ENCODE peak calls at places on chromosomes 16 and 17, in nine cellular contexts. One of them, this sample, is unnamed. For H3K4me1, the result is how much of the 10 kb centered on the place peaks cover.

GRCh38 chr17:19003966-19004600 is 481 bp downstream of the FAM83G start:
- DNase-seq in transverse colon: peak
- DNase-seq in HepG2: peak
- DNase-seq in sigmoid colon: no peak
- DNase-seq in endothelial cell of umbilical vein: peak
- DNase-seq in stomach: peak
- DNase-seq in esophagus muscularis mucosa: no peak
- DNase-seq in GM12878: no peak
- DNase-seq in HCT116: no peak
- DNase-seq in this sample: no peak

GRCh38 chr17:61285483-61286320 is 113.9 kb upstream of the TBX2 start:
- DNase-seq in transverse colon: no peak
- DNase-seq in HepG2: no peak
- DNase-seq in sigmoid colon: no peak
- DNase-seq in endothelial cell of umbilical vein: no peak
- DNase-seq in stomach: no peak
- DNase-seq in esophagus muscularis mucosa: no peak
- DNase-seq in GM12878: no peak
- DNase-seq in HCT116: no peak
- DNase-seq in this sample: no peak

GRCh38 chr17:38703742-38704644 is 1.1 kb upstream of the MLLT6 start:
- DNase-seq in transverse colon: peak
- DNase-seq in HepG2: peak
- DNase-seq in sigmoid colon: peak
- DNase-seq in endothelial cell of umbilical vein: peak
- DNase-seq in stomach: peak
- DNase-seq in esophagus muscularis mucosa: peak
- DNase-seq in GM12878: no peak
- DNase-seq in HCT116: peak
- DNase-seq in this sample: no peak

GRCh38 chr17:35432176-35433074 is at the start of gene SLFN12:
- DNase-seq in transverse colon: peak
- DNase-seq in HepG2: no peak
- DNase-seq in sigmoid colon: peak
- DNase-seq in endothelial cell of umbilical vein: peak
- DNase-seq in stomach: peak
- DNase-seq in esophagus muscularis mucosa: no peak
- DNase-seq in GM12878: peak
- DNase-seq in HCT116: no peak
- DNase-seq in this sample: no peak

GRCh38 chr17:64256913-64257807 is 5.9 kb downstream of the TEX2 start:
- DNase-seq in transverse colon: no peak
- DNase-seq in HepG2: no peak
- DNase-seq in sigmoid colon: no peak
- DNase-seq in endothelial cell of umbilical vein: no peak
- DNase-seq in stomach: no peak
- DNase-seq in esophagus muscularis mucosa: no peak
- DNase-seq in GM12878: no peak
- DNase-seq in HCT116: no peak
- DNase-seq in this sample: no peak

GRCh38 chr17:29010586-29010985 is 4.8 kb upstream of the SEZ6 start:
- DNase-seq in transverse colon: no peak
- DNase-seq in HepG2: no peak
- DNase-seq in sigmoid colon: no peak
- DNase-seq in endothelial cell of umbilical vein: no peak
- DNase-seq in stomach: no peak
- DNase-seq in esophagus muscularis mucosa: no peak
- DNase-seq in GM12878: no peak
- DNase-seq in HCT116: no peak
- DNase-seq in this sample: no peak

GRCh38 chr17:62080647-62081046 is 15.6 kb upstream of the MED13 start:
- DNase-seq in transverse colon: no peak
- DNase-seq in HepG2: no peak
- DNase-seq in sigmoid colon: no peak
- DNase-seq in endothelial cell of umbilical vein: no peak
- DNase-seq in stomach: no peak
- DNase-seq in esophagus muscularis mucosa: no peak
- DNase-seq in GM12878: no peak
- DNase-seq in HCT116: no peak
- DNase-seq in this sample: no peak

GRCh38 chr17:40557531-40558299 is 7.6 kb downstream of the CCR7 start:
- DNase-seq in transverse colon: no peak
- DNase-seq in HepG2: no peak
- DNase-seq in sigmoid colon: no peak
- DNase-seq in endothelial cell of umbilical vein: no peak
- DNase-seq in stomach: peak
- DNase-seq in esophagus muscularis mucosa: peak
- DNase-seq in GM12878: no peak
- DNase-seq in HCT116: no peak
- DNase-seq in this sample: no peak

GRCh38 chr17:14268264-14268663 is 31.6 kb upstream of the CDRT15 start:
- DNase-seq in transverse colon: no peak
- DNase-seq in HepG2: peak
- DNase-seq in sigmoid colon: no peak
- DNase-seq in endothelial cell of umbilical vein: no peak
- DNase-seq in stomach: no peak
- DNase-seq in esophagus muscularis mucosa: no peak
- DNase-seq in GM12878: no peak
- DNase-seq in HCT116: no peak
- DNase-seq in this sample: no peak

GRCh38 chr16:1914759-1915387 is 3.3 kb downstream of the HS3ST6 start:
- DNase-seq in transverse colon: no peak
- DNase-seq in HepG2: no peak
- DNase-seq in sigmoid colon: no peak
- DNase-seq in endothelial cell of umbilical vein: no peak
- DNase-seq in stomach: no peak
- DNase-seq in esophagus muscularis mucosa: no peak
- DNase-seq in GM12878: no peak
- DNase-seq in HCT116: no peak
- DNase-seq in this sample: no peak

GRCh38 chr17:10614536-10615155 is 42.5 kb downstream of the MYH3 start:
- DNase-seq in transverse colon: peak
- DNase-seq in HepG2: peak
- DNase-seq in sigmoid colon: no peak
- DNase-seq in endothelial cell of umbilical vein: peak
- DNase-seq in stomach: no peak
- DNase-seq in esophagus muscularis mucosa: no peak
- DNase-seq in GM12878: no peak
- DNase-seq in HCT116: peak
- DNase-seq in this sample: no peak

GRCh38 chr16:69106491-69107291 is 1.2 kb downstream of the HAS3 start:
- DNase-seq in transverse colon: peak
- DNase-seq in HepG2: no peak
- DNase-seq in sigmoid colon: no peak
- DNase-seq in endothelial cell of umbilical vein: peak
- DNase-seq in stomach: no peak
- DNase-seq in esophagus muscularis mucosa: no peak
- DNase-seq in GM12878: no peak
- DNase-seq in HCT116: no peak
- DNase-seq in this sample: no peak

GRCh38 chr16:69109486-69110270 is 4.2 kb downstream of the HAS3 start:
- DNase-seq in transverse colon: no peak
- DNase-seq in HepG2: no peak
- DNase-seq in sigmoid colon: no peak
- DNase-seq in endothelial cell of umbilical vein: no peak
- DNase-seq in stomach: no peak
- DNase-seq in esophagus muscularis mucosa: no peak
- DNase-seq in GM12878: no peak
- DNase-seq in HCT116: no peak
- DNase-seq in this sample: no peak

GRCh38 chr16:69107311-69107962 is 2.0 kb downstream of the HAS3 start:
- DNase-seq in transverse colon: peak
- DNase-seq in HepG2: no peak
- DNase-seq in sigmoid colon: no peak
- DNase-seq in endothelial cell of umbilical vein: peak
- DNase-seq in stomach: peak
- DNase-seq in esophagus muscularis mucosa: no peak
- DNase-seq in GM12878: no peak
- DNase-seq in HCT116: no peak
- DNase-seq in this sample: no peak

GRCh38 chr16:69108905-69109252 is 3.4 kb downstream of the HAS3 start:
- DNase-seq in transverse colon: no peak
- DNase-seq in HepG2: no peak
- DNase-seq in sigmoid colon: no peak
- DNase-seq in endothelial cell of umbilical vein: no peak
- DNase-seq in stomach: no peak
- DNase-seq in esophagus muscularis mucosa: no peak
- DNase-seq in GM12878: no peak
- DNase-seq in HCT116: no peak
- DNase-seq in this sample: no peak

DNA sequence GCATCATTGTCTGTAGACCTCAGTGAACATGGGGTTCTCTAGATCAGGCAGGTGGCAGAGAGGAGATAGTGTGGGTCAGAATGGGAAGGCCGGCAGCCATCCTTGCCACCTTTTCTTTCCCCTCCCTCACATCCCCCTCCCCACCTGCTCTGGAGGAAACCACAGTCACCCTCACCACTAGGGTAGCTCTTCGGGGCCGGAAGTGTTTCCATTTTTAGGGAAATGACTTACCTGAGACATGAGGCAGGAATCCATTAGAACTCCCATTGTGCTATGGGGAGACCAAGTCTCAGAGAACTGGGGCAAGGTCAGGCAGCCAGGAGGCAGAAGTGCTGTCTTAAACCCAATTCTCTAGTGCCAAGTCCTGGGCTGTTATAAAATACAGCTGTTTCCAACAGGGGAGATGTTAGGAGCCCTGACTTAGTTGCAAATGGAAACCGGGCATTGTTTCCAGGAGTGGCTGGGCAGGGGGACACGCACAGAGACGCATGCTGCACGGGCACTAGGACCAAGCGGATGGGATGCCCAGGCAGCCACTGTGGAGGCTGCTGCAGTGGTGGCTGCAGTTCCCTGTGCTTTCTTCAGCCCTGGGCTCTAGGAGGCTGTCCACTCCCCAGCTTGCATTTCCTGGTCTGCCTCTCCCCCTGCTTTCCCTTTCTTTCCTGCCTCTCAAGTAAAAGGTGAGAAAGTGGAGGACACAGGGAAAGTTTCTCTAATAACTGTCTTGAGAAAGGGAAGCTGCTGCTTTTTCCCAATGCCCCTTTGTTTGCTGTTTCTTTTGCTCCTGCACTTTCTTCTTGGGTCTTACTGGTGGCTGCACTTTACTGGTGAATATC is 2.8 kb downstream of the HAS3 start:
- DNase-seq in transverse colon: no peak
- DNase-seq in HepG2: no peak
- DNase-seq in sigmoid colon: no peak
- DNase-seq in endothelial cell of umbilical vein: no peak
- DNase-seq in stomach: no peak
- DNase-seq in esophagus muscularis mucosa: no peak
- DNase-seq in GM12878: no peak
- DNase-seq in HCT116: no peak
- DNase-seq in this sample: no peak
- H3K4me3 ChIP-seq in transverse colon: no peak
- H3K4me3 ChIP-seq in HepG2: no peak
- H3K4me3 ChIP-seq in sigmoid colon: no peak
- H3K4me3 ChIP-seq in endothelial cell of umbilical vein: no peak
- H3K4me3 ChIP-seq in stomach: peak
- H3K4me3 ChIP-seq in esophagus muscularis mucosa: peak
- H3K4me3 ChIP-seq in GM12878: no peak
- H3K4me3 ChIP-seq in HCT116: peak
- H3K4me3 ChIP-seq in this sample: peak

DNA sequence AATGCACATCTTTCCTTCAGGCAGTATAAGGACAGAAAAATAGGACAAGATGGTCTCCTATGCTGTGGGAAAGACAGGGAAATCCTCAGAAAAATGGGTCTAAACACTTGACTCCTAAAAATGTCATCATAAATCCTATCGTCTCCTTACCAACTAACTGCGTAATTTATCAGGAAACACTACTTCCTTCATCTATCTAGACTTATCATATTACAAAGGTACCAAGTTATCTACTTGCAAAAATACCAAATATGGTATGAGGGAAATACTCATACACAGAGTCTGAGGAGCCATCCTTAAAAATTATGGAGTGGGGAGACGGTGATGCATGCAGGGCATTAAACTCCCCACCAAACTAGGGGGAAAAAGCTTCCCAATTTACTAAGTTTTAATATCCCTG is 44.1 kb downstream of the GRB2 start:
- DNase-seq in transverse colon: no peak
- DNase-seq in HepG2: no peak
- DNase-seq in sigmoid colon: no peak
- DNase-seq in endothelial cell of umbilical vein: no peak
- DNase-seq in stomach: no peak
- DNase-seq in esophagus muscularis mucosa: no peak
- DNase-seq in GM12878: no peak
- DNase-seq in HCT116: no peak
- DNase-seq in this sample: no peak
- H3K4me1 ChIP-seq in transverse colon: half or more
- H3K4me1 ChIP-seq in HepG2: half or more
- H3K4me1 ChIP-seq in sigmoid colon: under half
- H3K4me1 ChIP-seq in endothelial cell of umbilical vein: under half
- H3K4me1 ChIP-seq in stomach: under half
- H3K4me1 ChIP-seq in esophagus muscularis mucosa: half or more
- H3K4me1 ChIP-seq in GM12878: half or more
- H3K4me1 ChIP-seq in HCT116: under half
- H3K4me1 ChIP-seq in this sample: under half

GRCh38 chr16:30112197-30113030 is 923 bp downstream of the GDPD3 start:
- DNase-seq in transverse colon: peak
- DNase-seq in HepG2: peak
- DNase-seq in sigmoid colon: peak
- DNase-seq in endothelial cell of umbilical vein: no peak
- DNase-seq in stomach: peak
- DNase-seq in esophagus muscularis mucosa: no peak
- DNase-seq in GM12878: no peak
- DNase-seq in HCT116: no peak
- DNase-seq in this sample: no peak
- TF ChIP-seq POLR2AphosphoS5 in transverse colon: no peak
- TF ChIP-seq POLR2AphosphoS5 in HepG2: no peak
- TF ChIP-seq POLR2AphosphoS5 in sigmoid colon: no peak
- TF ChIP-seq POLR2AphosphoS5 in endothelial cell of umbilical vein: peak
- TF ChIP-seq POLR2AphosphoS5 in stomach: no peak
- TF ChIP-seq POLR2AphosphoS5 in esophagus muscularis mucosa: peak
- TF ChIP-seq POLR2AphosphoS5 in GM12878: no peak
- TF ChIP-seq POLR2AphosphoS5 in HCT116: no peak
- TF ChIP-seq POLR2AphosphoS5 in this sample: no peak

DNA sequence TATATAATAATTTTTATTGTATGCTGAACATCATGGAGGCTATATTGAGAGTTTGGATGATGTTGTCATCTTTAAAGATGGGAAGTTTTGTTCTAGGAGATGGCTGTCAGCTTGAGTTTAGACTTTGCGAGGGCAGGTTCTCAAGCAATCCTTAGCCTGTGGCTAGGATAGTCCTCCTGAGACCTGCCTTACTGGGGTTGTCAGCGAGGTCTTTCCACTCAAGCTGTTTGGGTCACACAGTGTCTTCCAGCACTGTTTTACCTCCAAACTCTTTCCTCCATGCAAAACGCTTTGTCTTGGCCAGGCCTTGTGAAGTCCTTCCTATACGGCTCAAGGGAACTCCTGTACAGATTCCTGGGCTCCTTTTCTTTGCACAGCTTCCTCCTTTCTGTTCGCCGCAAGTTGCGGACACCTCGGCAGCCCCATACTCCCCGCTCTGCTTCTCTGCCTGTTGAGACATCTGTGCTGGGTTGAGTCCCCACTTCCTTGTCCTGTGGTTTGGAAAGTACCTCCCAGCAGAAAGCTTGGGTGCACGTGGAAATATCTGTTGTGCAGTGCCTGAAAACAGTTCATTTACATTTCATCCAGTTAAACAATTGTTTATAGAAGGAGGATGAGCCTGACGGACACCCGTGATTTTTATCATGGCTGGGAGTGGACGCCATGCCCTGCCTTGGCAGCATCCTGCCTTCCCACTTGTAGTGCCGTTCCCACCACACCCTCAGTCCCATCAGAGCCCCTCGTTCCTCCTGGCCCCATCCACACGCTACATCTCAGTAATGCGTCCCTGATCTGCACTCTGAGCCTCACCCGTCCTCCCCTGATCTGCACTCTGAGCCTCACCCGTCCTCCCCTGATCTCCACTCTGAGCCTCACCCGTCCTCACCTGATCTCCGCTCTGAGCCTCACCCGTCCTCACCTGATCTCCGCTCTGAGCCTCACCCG is 55.0 kb upstream of the CBFA2T3 start:
- DNase-seq in transverse colon: peak
- DNase-seq in HepG2: no peak
- DNase-seq in sigmoid colon: no peak
- DNase-seq in endothelial cell of umbilical vein: no peak
- DNase-seq in stomach: peak
- DNase-seq in esophagus muscularis mucosa: no peak
- DNase-seq in GM12878: peak
- DNase-seq in HCT116: no peak
- DNase-seq in this sample: no peak
- H3K4me3 ChIP-seq in transverse colon: no peak
- H3K4me3 ChIP-seq in HepG2: no peak
- H3K4me3 ChIP-seq in sigmoid colon: no peak
- H3K4me3 ChIP-seq in endothelial cell of umbilical vein: no peak
- H3K4me3 ChIP-seq in stomach: no peak
- H3K4me3 ChIP-seq in esophagus muscularis mucosa: no peak
- H3K4me3 ChIP-seq in GM12878: peak
- H3K4me3 ChIP-seq in HCT116: no peak
- H3K4me3 ChIP-seq in this sample: no peak

This sample was measured in vagina.